ENCODE peak calls at places on chromosomes 12 and 14, in nine cellular contexts. One of them, this sample, is unnamed.

GRCh38 chr12:75977952-75978671 is 53.5 kb downstream of the PHLDA1 start:
- DNase-seq in COR-L47: peak
- DNase-seq in iris pigment epithelial cell: peak
- DNase-seq in GM12891: peak
- DNase-seq in naive thymus-derived CD8-positive, alpha-beta T cell: no peak
- DNase-seq in HuH-7: peak
- DNase-seq in IMR-90: peak
- DNase-seq in activated CD4-positive, alpha-beta T cell treated with anti-CD3 and anti-CD28 coated beads, Interleukin-2, amount 10 ng/mL, durations not matched to agents 7 days and 5 days: peak
- DNase-seq in posterior vena cava: peak
- DNase-seq in this sample: no peak

GRCh38 chr12:6941267-6941666 is 2.3 kb upstream of the RNU7-1 start:
- DNase-seq in iris pigment epithelial cell: no peak
- DNase-seq in GM12891: no peak
- DNase-seq in naive thymus-derived CD8-positive, alpha-beta T cell: no peak
- DNase-seq in IMR-90: no peak
- DNase-seq in activated CD4-positive, alpha-beta T cell treated with anti-CD3 and anti-CD28 coated beads, Interleukin-2, amount 10 ng/mL, durations not matched to agents 7 days and 5 days: no peak
- DNase-seq in posterior vena cava: no peak
- DNase-seq in HuH-7: no peak
- DNase-seq in COR-L47: no peak
- DNase-seq in this sample: no peak

GRCh38 chr12:108196921-108197320 is 67.8 kb downstream of the WSCD2 start:
- DNase-seq in activated CD4-positive, alpha-beta T cell treated with anti-CD3 and anti-CD28 coated beads, Interleukin-2, amount 10 ng/mL, durations not matched to agents 7 days and 5 days: no peak
- DNase-seq in COR-L47: no peak
- DNase-seq in naive thymus-derived CD8-positive, alpha-beta T cell: no peak
- DNase-seq in IMR-90: no peak
- DNase-seq in GM12891: no peak
- DNase-seq in iris pigment epithelial cell: no peak
- DNase-seq in posterior vena cava: no peak
- DNase-seq in HuH-7: no peak
- DNase-seq in this sample: no peak

GRCh38 chr12:57610553-57611115 is 601 bp upstream of the ARHGEF25 start:
- DNase-seq in activated CD4-positive, alpha-beta T cell treated with anti-CD3 and anti-CD28 coated beads, Interleukin-2, amount 10 ng/mL, durations not matched to agents 7 days and 5 days: no peak
- DNase-seq in IMR-90: no peak
- DNase-seq in HuH-7: no peak
- DNase-seq in COR-L47: peak
- DNase-seq in iris pigment epithelial cell: no peak
- DNase-seq in GM12891: no peak
- DNase-seq in naive thymus-derived CD8-positive, alpha-beta T cell: no peak
- DNase-seq in posterior vena cava: peak
- DNase-seq in this sample: peak

GRCh38 chr12:57479376-57480115 is at the start of gene ARHGAP9:
- DNase-seq in naive thymus-derived CD8-positive, alpha-beta T cell: no peak
- DNase-seq in iris pigment epithelial cell: peak
- DNase-seq in activated CD4-positive, alpha-beta T cell treated with anti-CD3 and anti-CD28 coated beads, Interleukin-2, amount 10 ng/mL, durations not matched to agents 7 days and 5 days: peak
- DNase-seq in IMR-90: peak
- DNase-seq in posterior vena cava: peak
- DNase-seq in HuH-7: no peak
- DNase-seq in GM12891: no peak
- DNase-seq in COR-L47: no peak
- DNase-seq in this sample: no peak

GRCh38 chr14:96264850-96265249 is 8.8 kb downstream of the BDKRB1 start:
- DNase-seq in IMR-90: peak
- DNase-seq in activated CD4-positive, alpha-beta T cell treated with anti-CD3 and anti-CD28 coated beads, Interleukin-2, amount 10 ng/mL, durations not matched to agents 7 days and 5 days: no peak
- DNase-seq in iris pigment epithelial cell: no peak
- DNase-seq in naive thymus-derived CD8-positive, alpha-beta T cell: no peak
- DNase-seq in HuH-7: no peak
- DNase-seq in GM12891: no peak
- DNase-seq in COR-L47: no peak
- DNase-seq in posterior vena cava: no peak
- DNase-seq in this sample: peak

GRCh38 chr12:25811656-25812126 is 146.8 kb upstream of the RASSF8 start:
- DNase-seq in HuH-7: no peak
- DNase-seq in posterior vena cava: no peak
- DNase-seq in COR-L47: no peak
- DNase-seq in IMR-90: peak
- DNase-seq in activated CD4-positive, alpha-beta T cell treated with anti-CD3 and anti-CD28 coated beads, Interleukin-2, amount 10 ng/mL, durations not matched to agents 7 days and 5 days: no peak
- DNase-seq in iris pigment epithelial cell: peak
- DNase-seq in GM12891: no peak
- DNase-seq in naive thymus-derived CD8-positive, alpha-beta T cell: no peak
- DNase-seq in this sample: peak

GRCh38 chr14:24279301-24280186 is 8.1 kb upstream of the RABGGTA start:
- DNase-seq in iris pigment epithelial cell: no peak
- DNase-seq in COR-L47: peak
- DNase-seq in posterior vena cava: no peak
- DNase-seq in GM12891: no peak
- DNase-seq in HuH-7: no peak
- DNase-seq in naive thymus-derived CD8-positive, alpha-beta T cell: no peak
- DNase-seq in IMR-90: no peak
- DNase-seq in activated CD4-positive, alpha-beta T cell treated with anti-CD3 and anti-CD28 coated beads, Interleukin-2, amount 10 ng/mL, durations not matched to agents 7 days and 5 days: peak
- DNase-seq in this sample: no peak

GRCh38 chr12:107329569-107330324 is 236.4 kb upstream of the CRY1 start:
- DNase-seq in COR-L47: no peak
- DNase-seq in naive thymus-derived CD8-positive, alpha-beta T cell: no peak
- DNase-seq in HuH-7: no peak
- DNase-seq in posterior vena cava: no peak
- DNase-seq in iris pigment epithelial cell: peak
- DNase-seq in IMR-90: peak
- DNase-seq in activated CD4-positive, alpha-beta T cell treated with anti-CD3 and anti-CD28 coated beads, Interleukin-2, amount 10 ng/mL, durations not matched to agents 7 days and 5 days: no peak
- DNase-seq in GM12891: no peak
- DNase-seq in this sample: peak

GRCh38 chr12:80977356-80977755 is 39.6 kb upstream of the LIN7A start:
- DNase-seq in naive thymus-derived CD8-positive, alpha-beta T cell: no peak
- DNase-seq in activated CD4-positive, alpha-beta T cell treated with anti-CD3 and anti-CD28 coated beads, Interleukin-2, amount 10 ng/mL, durations not matched to agents 7 days and 5 days: no peak
- DNase-seq in HuH-7: no peak
- DNase-seq in iris pigment epithelial cell: no peak
- DNase-seq in IMR-90: no peak
- DNase-seq in posterior vena cava: no peak
- DNase-seq in GM12891: no peak
- DNase-seq in COR-L47: no peak
- DNase-seq in this sample: no peak

GRCh38 chr14:23306412-23307145 is at the start of gene BCL2L2:
- DNase-seq in IMR-90: peak
- DNase-seq in HuH-7: peak
- DNase-seq in GM12891: peak
- DNase-seq in naive thymus-derived CD8-positive, alpha-beta T cell: no peak
- DNase-seq in iris pigment epithelial cell: peak
- DNase-seq in activated CD4-positive, alpha-beta T cell treated with anti-CD3 and anti-CD28 coated beads, Interleukin-2, amount 10 ng/mL, durations not matched to agents 7 days and 5 days: peak
- DNase-seq in COR-L47: peak
- DNase-seq in posterior vena cava: peak
- DNase-seq in this sample: peak

GRCh38 chr14:65469903-65470302 is 57.4 kb downstream of the FUT8 start:
- DNase-seq in IMR-90: no peak
- DNase-seq in activated CD4-positive, alpha-beta T cell treated with anti-CD3 and anti-CD28 coated beads, Interleukin-2, amount 10 ng/mL, durations not matched to agents 7 days and 5 days: no peak
- DNase-seq in naive thymus-derived CD8-positive, alpha-beta T cell: no peak
- DNase-seq in posterior vena cava: peak
- DNase-seq in HuH-7: no peak
- DNase-seq in GM12891: no peak
- DNase-seq in COR-L47: no peak
- DNase-seq in iris pigment epithelial cell: no peak
- DNase-seq in this sample: no peak

GRCh38 chr12:11959117-11959823 is 111.5 kb upstream of the BCL2L14 start:
- DNase-seq in HuH-7: no peak
- DNase-seq in activated CD4-positive, alpha-beta T cell treated with anti-CD3 and anti-CD28 coated beads, Interleukin-2, amount 10 ng/mL, durations not matched to agents 7 days and 5 days: no peak
- DNase-seq in posterior vena cava: no peak
- DNase-seq in naive thymus-derived CD8-positive, alpha-beta T cell: no peak
- DNase-seq in IMR-90: peak
- DNase-seq in GM12891: no peak
- DNase-seq in COR-L47: no peak
- DNase-seq in iris pigment epithelial cell: peak
- DNase-seq in this sample: no peak

GRCh38 chr12:110744176-110744575 is 1.5 kb upstream of the PPP1CC start:
- DNase-seq in posterior vena cava: no peak
- DNase-seq in iris pigment epithelial cell: peak
- DNase-seq in activated CD4-positive, alpha-beta T cell treated with anti-CD3 and anti-CD28 coated beads, Interleukin-2, amount 10 ng/mL, durations not matched to agents 7 days and 5 days: no peak
- DNase-seq in naive thymus-derived CD8-positive, alpha-beta T cell: no peak
- DNase-seq in HuH-7: no peak
- DNase-seq in IMR-90: peak
- DNase-seq in COR-L47: no peak
- DNase-seq in GM12891: no peak
- DNase-seq in this sample: peak

GRCh38 chr12:56271031-56271430 is 4.3 kb downstream of the COQ10A start:
- DNase-seq in naive thymus-derived CD8-positive, alpha-beta T cell: no peak
- DNase-seq in HuH-7: peak
- DNase-seq in GM12891: no peak
- DNase-seq in activated CD4-positive, alpha-beta T cell treated with anti-CD3 and anti-CD28 coated beads, Interleukin-2, amount 10 ng/mL, durations not matched to agents 7 days and 5 days: no peak
- DNase-seq in posterior vena cava: no peak
- DNase-seq in IMR-90: peak
- DNase-seq in iris pigment epithelial cell: peak
- DNase-seq in COR-L47: no peak
- DNase-seq in this sample: peak